ENCODE peak calls at places on chromosomes 4 and X, in six cellular contexts. One of them, this sample, is unnamed.
A peak's percentile ranks its signal among the peaks of the same experiment; 100 is the strongest.

GRCh38 chrX:153774576-153775292 is 6.1 kb upstream of the SRPK3 start:
- DNase-seq in mammary epithelial cell: no peak
- DNase-seq in PC-3: no peak
- DNase-seq in kidney epithelial cell: no peak
- DNase-seq in adrenal gland: no peak
- DNase-seq in cardiac muscle cell: no peak
- DNase-seq in this sample: no peak

GRCh38 chr4:150363721-150364688 is 217.9 kb upstream of the MAB21L2 start:
- DNase-seq in mammary epithelial cell: no peak
- DNase-seq in PC-3: no peak
- DNase-seq in kidney epithelial cell: no peak
- DNase-seq in adrenal gland: no peak
- DNase-seq in cardiac muscle cell: no peak
- DNase-seq in this sample: no peak

GRCh38 chrX:85573801-85574200 is 194.3 kb upstream of the POF1B start:
- DNase-seq in mammary epithelial cell: no peak
- DNase-seq in PC-3: no peak
- DNase-seq in kidney epithelial cell: no peak
- DNase-seq in adrenal gland: no peak
- DNase-seq in cardiac muscle cell: no peak
- DNase-seq in this sample: no peak

GRCh38 chr4:185589067-185589844 is 53.9 kb upstream of the PDLIM3 start:
- DNase-seq in mammary epithelial cell: no peak
- DNase-seq in PC-3: no peak
- DNase-seq in kidney epithelial cell: no peak
- DNase-seq in adrenal gland: no peak
- DNase-seq in cardiac muscle cell: no peak
- DNase-seq in this sample: peak; percentile 29

GRCh38 chr4:23969635-23970034 is 79.8 kb upstream of the PPARGC1A start:
- DNase-seq in mammary epithelial cell: no peak
- DNase-seq in PC-3: no peak
- DNase-seq in kidney epithelial cell: no peak
- DNase-seq in adrenal gland: no peak
- DNase-seq in cardiac muscle cell: no peak
- DNase-seq in this sample: no peak

GRCh38 chr4:73576366-73576765 is 43.9 kb downstream of the RASSF6 start:
- DNase-seq in mammary epithelial cell: peak; percentile 14
- DNase-seq in PC-3: no peak
- DNase-seq in kidney epithelial cell: no peak
- DNase-seq in adrenal gland: no peak
- DNase-seq in cardiac muscle cell: no peak
- DNase-seq in this sample: peak; percentile 24

GRCh38 chr4:160247091-160247656 is 1144.3 kb downstream of the RAPGEF2 start:
- DNase-seq in mammary epithelial cell: no peak
- DNase-seq in PC-3: no peak
- DNase-seq in kidney epithelial cell: no peak
- DNase-seq in adrenal gland: no peak
- DNase-seq in cardiac muscle cell: no peak
- DNase-seq in this sample: no peak

GRCh38 chrX:50747471-50747900 is 66.5 kb downstream of the SHROOM4 start:
- DNase-seq in mammary epithelial cell: peak; percentile 8
- DNase-seq in PC-3: peak; percentile 28
- DNase-seq in kidney epithelial cell: no peak
- DNase-seq in adrenal gland: peak; percentile 25
- DNase-seq in cardiac muscle cell: peak; percentile 21
- DNase-seq in this sample: peak; percentile 47

GRCh38 chr4:176601156-176601555 is 191.6 kb downstream of the VEGFC start:
- DNase-seq in mammary epithelial cell: no peak
- DNase-seq in PC-3: no peak
- DNase-seq in kidney epithelial cell: no peak
- DNase-seq in adrenal gland: no peak
- DNase-seq in cardiac muscle cell: no peak
- DNase-seq in this sample: no peak

GRCh38 chrX:50770702-50771101 is 43.3 kb downstream of the SHROOM4 start:
- DNase-seq in mammary epithelial cell: peak; percentile 5
- DNase-seq in PC-3: no peak
- DNase-seq in kidney epithelial cell: peak; percentile 12
- DNase-seq in adrenal gland: no peak
- DNase-seq in cardiac muscle cell: peak; percentile 78
- DNase-seq in this sample: peak; percentile 41

GRCh38 chrX:40173662-40174593 is 76.2 kb upstream of the BCOR start:
- DNase-seq in mammary epithelial cell: no peak
- DNase-seq in PC-3: peak; percentile 70
- DNase-seq in kidney epithelial cell: no peak
- DNase-seq in adrenal gland: peak; percentile 78
- DNase-seq in cardiac muscle cell: peak; percentile 59
- DNase-seq in this sample: peak; percentile 65

GRCh38 chr4:159129822-159130550 is 27.1 kb downstream of the RAPGEF2 start:
- DNase-seq in mammary epithelial cell: no peak
- DNase-seq in PC-3: no peak
- DNase-seq in kidney epithelial cell: no peak
- DNase-seq in adrenal gland: no peak
- DNase-seq in cardiac muscle cell: peak; percentile 62
- DNase-seq in this sample: no peak

GRCh38 chrX:12890467-12890866 is 16.0 kb upstream of the TLR8 start:
- DNase-seq in mammary epithelial cell: no peak
- DNase-seq in PC-3: no peak
- DNase-seq in kidney epithelial cell: no peak
- DNase-seq in adrenal gland: no peak
- DNase-seq in cardiac muscle cell: no peak
- DNase-seq in this sample: no peak

GRCh38 chrX:34638116-34638515 is 19.0 kb downstream of the TMEM47 start:
- DNase-seq in mammary epithelial cell: no peak
- DNase-seq in PC-3: peak; percentile 50
- DNase-seq in kidney epithelial cell: no peak
- DNase-seq in adrenal gland: no peak
- DNase-seq in cardiac muscle cell: peak; percentile 66
- DNase-seq in this sample: peak; percentile 57

GRCh38 chr4:170805352-170805751 is 715.6 kb upstream of the AADAT start:
- DNase-seq in mammary epithelial cell: no peak
- DNase-seq in PC-3: no peak
- DNase-seq in kidney epithelial cell: no peak
- DNase-seq in adrenal gland: no peak
- DNase-seq in cardiac muscle cell: no peak
- DNase-seq in this sample: no peak

GRCh38 chrX:54758114-54759055 is 39.7 kb downstream of the ITIH6 start:
- DNase-seq in mammary epithelial cell: no peak
- DNase-seq in PC-3: no peak
- DNase-seq in kidney epithelial cell: no peak
- DNase-seq in adrenal gland: no peak
- DNase-seq in cardiac muscle cell: no peak
- DNase-seq in this sample: no peak

GRCh38 chrX:137195991-137196390 is 162.2 kb upstream of the GPR101 start:
- DNase-seq in mammary epithelial cell: no peak
- DNase-seq in PC-3: peak; percentile 89
- DNase-seq in kidney epithelial cell: no peak
- DNase-seq in adrenal gland: no peak
- DNase-seq in cardiac muscle cell: no peak
- DNase-seq in this sample: peak; percentile 81

DNA sequence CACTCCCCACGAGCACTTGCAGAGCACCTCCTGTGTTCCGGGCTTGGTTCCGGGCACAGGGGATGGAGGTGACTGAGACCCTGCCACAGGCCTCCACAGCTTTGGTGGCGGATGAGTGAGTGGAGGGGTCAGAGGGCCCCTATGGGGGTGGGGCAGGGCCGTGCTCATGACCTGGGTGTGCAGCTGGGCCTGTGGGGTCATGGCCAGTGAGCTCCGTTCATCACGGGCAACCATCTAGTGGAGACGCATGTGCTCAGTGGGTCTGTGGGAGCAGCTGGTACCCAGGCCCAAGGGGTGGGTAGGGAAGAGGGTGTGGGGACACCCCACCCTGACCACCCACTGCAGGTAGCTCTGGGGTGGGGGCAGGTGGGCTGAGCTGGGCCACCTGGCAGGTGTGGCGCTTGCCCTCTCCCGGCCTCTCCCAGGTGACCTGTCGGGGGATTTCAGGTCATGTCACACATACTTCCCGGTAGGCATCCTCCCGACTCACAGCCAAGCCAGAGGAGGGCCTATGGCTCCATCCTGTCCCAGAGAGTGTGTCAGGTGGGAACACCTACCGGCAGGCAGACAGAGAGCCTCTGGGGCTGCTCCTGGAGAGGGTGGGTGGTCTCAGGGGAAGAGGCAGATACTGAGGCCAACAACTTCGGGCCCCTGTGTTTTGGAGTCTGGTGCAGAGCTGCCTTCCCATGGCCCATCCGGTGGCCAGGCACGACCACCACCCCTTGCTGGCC is 3.6 kb downstream of the PSAPL1 start:
- DNase-seq in mammary epithelial cell: no peak
- DNase-seq in PC-3: no peak
- DNase-seq in kidney epithelial cell: no peak
- DNase-seq in adrenal gland: no peak
- DNase-seq in cardiac muscle cell: no peak
- DNase-seq in this sample: no peak
- TF ChIP-seq CTCF in mammary epithelial cell: no peak
- TF ChIP-seq CTCF in PC-3: no peak
- TF ChIP-seq CTCF in kidney epithelial cell: no peak
- TF ChIP-seq CTCF in adrenal gland: no peak
- TF ChIP-seq CTCF in cardiac muscle cell: no peak
- TF ChIP-seq CTCF in this sample: no peak

GRCh38 chrX:45743906-45744625 is 543.4 kb upstream of the DIPK2B start:
- DNase-seq in mammary epithelial cell: no peak
- DNase-seq in PC-3: peak; percentile 25
- DNase-seq in kidney epithelial cell: no peak
- DNase-seq in adrenal gland: no peak
- DNase-seq in cardiac muscle cell: no peak
- DNase-seq in this sample: no peak

GRCh38 chrX:45740291-45740690 is 539.6 kb upstream of the DIPK2B start:
- DNase-seq in mammary epithelial cell: peak; percentile 74
- DNase-seq in PC-3: no peak
- DNase-seq in kidney epithelial cell: no peak
- DNase-seq in adrenal gland: no peak
- DNase-seq in cardiac muscle cell: no peak
- DNase-seq in this sample: no peak

GRCh38 chrX:45747905-45748304 is 547.2 kb upstream of the DIPK2B start:
- DNase-seq in mammary epithelial cell: peak; percentile 72
- DNase-seq in PC-3: peak; percentile 7
- DNase-seq in kidney epithelial cell: no peak
- DNase-seq in adrenal gland: no peak
- DNase-seq in cardiac muscle cell: no peak
- DNase-seq in this sample: no peak

GRCh38 chrX:45745479-45745878 is 544.8 kb upstream of the DIPK2B start:
- DNase-seq in mammary epithelial cell: no peak
- DNase-seq in PC-3: peak; percentile 5
- DNase-seq in kidney epithelial cell: no peak
- DNase-seq in adrenal gland: no peak
- DNase-seq in cardiac muscle cell: no peak
- DNase-seq in this sample: no peak

DNA sequence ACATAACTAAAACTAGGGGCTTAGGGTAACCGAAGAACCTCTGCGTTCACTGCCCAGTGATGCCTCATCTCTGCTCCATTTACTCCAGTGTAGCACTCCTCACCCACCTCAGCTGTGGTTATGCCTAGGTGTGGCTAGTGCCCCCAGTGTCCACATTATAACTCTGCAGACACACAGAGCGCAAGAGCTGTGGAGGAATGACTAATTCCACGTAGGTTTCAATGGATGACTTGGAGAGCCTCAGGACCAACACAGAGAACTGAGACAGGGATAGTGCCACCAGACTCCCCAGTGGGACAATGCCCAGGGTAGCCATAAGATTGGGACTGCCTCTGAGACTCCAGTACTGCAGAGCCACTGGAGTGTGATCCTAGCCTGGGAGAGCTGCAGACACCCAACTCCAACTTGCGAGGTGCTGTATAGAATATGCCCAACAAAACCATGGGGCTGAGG is 542.4 kb upstream of the DIPK2B start:
- DNase-seq in mammary epithelial cell: peak; percentile 78
- DNase-seq in PC-3: peak; percentile 81
- DNase-seq in kidney epithelial cell: no peak
- DNase-seq in adrenal gland: no peak
- DNase-seq in cardiac muscle cell: no peak
- DNase-seq in this sample: peak; percentile 51
- TF ChIP-seq CTCF in mammary epithelial cell: peak; percentile 56
- TF ChIP-seq CTCF in PC-3: peak; percentile 59
- TF ChIP-seq CTCF in kidney epithelial cell: peak; percentile 14
- TF ChIP-seq CTCF in adrenal gland: no peak
- TF ChIP-seq CTCF in cardiac muscle cell: no peak
- TF ChIP-seq CTCF in this sample: peak; percentile 32

DNA sequence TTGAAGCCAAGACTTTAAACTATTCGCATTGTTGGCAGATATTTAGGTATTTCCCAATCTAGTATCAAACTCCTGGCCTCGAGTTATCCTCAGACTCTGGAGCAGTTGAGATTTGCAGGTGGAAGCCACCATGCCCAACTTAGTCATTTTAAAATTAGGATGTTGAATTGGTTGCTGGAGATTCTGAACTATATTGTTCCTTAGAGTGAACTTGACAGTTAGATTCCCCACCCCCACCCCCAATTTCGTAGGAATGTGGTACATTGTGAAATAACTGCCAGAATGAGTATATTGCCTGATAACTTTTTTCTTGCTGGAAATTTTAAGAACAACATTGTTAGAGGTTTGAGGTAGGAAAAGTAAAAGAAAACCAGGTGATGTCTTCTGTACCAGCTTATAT is 2.3 kb downstream of the NOCT start:
- DNase-seq in mammary epithelial cell: no peak
- DNase-seq in PC-3: peak; percentile 6
- DNase-seq in kidney epithelial cell: no peak
- DNase-seq in adrenal gland: no peak
- DNase-seq in cardiac muscle cell: no peak
- DNase-seq in this sample: peak; percentile 53
- TF ChIP-seq CTCF in mammary epithelial cell: no peak
- TF ChIP-seq CTCF in PC-3: no peak
- TF ChIP-seq CTCF in kidney epithelial cell: no peak
- TF ChIP-seq CTCF in adrenal gland: no peak
- TF ChIP-seq CTCF in cardiac muscle cell: no peak
- TF ChIP-seq CTCF in this sample: no peak

GRCh38 chrX:124395145-124395858 is 48.9 kb downstream of the SH2D1A start:
- DNase-seq in mammary epithelial cell: no peak
- DNase-seq in PC-3: no peak
- DNase-seq in kidney epithelial cell: no peak
- DNase-seq in adrenal gland: no peak
- DNase-seq in cardiac muscle cell: no peak
- DNase-seq in this sample: no peak
- TF ChIP-seq CTCF in mammary epithelial cell: no peak
- TF ChIP-seq CTCF in PC-3: no peak
- TF ChIP-seq CTCF in kidney epithelial cell: no peak
- TF ChIP-seq CTCF in adrenal gland: no peak
- TF ChIP-seq CTCF in cardiac muscle cell: no peak
- TF ChIP-seq CTCF in this sample: no peak

GRCh38 chrX:124018031-124018430 is 56.5 kb downstream of the STAG2 start:
- DNase-seq in mammary epithelial cell: no peak
- DNase-seq in PC-3: peak; percentile 31
- DNase-seq in kidney epithelial cell: no peak
- DNase-seq in adrenal gland: no peak
- DNase-seq in cardiac muscle cell: no peak
- DNase-seq in this sample: no peak
- TF ChIP-seq CTCF in mammary epithelial cell: peak; percentile 16
- TF ChIP-seq CTCF in PC-3: peak; percentile 54
- TF ChIP-seq CTCF in kidney epithelial cell: no peak
- TF ChIP-seq CTCF in adrenal gland: no peak
- TF ChIP-seq CTCF in cardiac muscle cell: peak; percentile 9
- TF ChIP-seq CTCF in this sample: peak; percentile 13

This sample was measured in MCF 10A.